ENCODE peak calls at places on chromosomes 3 and 15, in eight cellular contexts. D, Z, O, M, I, T, X and W are unnamed samples.

GRCh38 chr3:142863010-142863787 is 25.7 kb downstream of the PCOLCE2 start:
- DNase-seq in M (peak; percentile 53), Z (no peak), I (no peak), T (no peak), O (no peak), D (no peak), X (no peak), W (no peak)

GRCh38 chr3:67635257-67635656 is 19.2 kb downstream of the SUCLG2 start:
- DNase-seq in M (peak; percentile 87), O (peak; percentile 88), T (no peak), I (no peak), X (no peak), Z (no peak), D (peak; percentile 85), W (peak; percentile 93)

GRCh38 chr3:164375538-164375937 is 702.8 kb downstream of the SI start:
- DNase-seq in D (peak; percentile 7), X (no peak), O (no peak), Z (no peak), I (no peak), T (no peak), M (no peak), W (no peak)

GRCh38 chr3:42067324-42067723 is 23.8 kb upstream of the TRAK1 start:
- DNase-seq in T (no peak), D (no peak), O (peak; percentile 81), M (peak; percentile 82), Z (peak; percentile 39), X (no peak), I (no peak), W (no peak)

GRCh38 chr3:43968465-43968864 is 273.2 kb upstream of the TOPAZ1 start:
- DNase-seq in T (no peak), M (no peak), X (no peak), D (no peak), O (no peak), I (peak; percentile 39), Z (no peak), W (no peak)

GRCh38 chr3:32495085-32495484 is 7.6 kb downstream of the CMTM6 start:
- DNase-seq in D (no peak), T (no peak), O (no peak), I (no peak), Z (no peak), X (peak; percentile 30), M (no peak), W (no peak)

GRCh38 chr3:122754867-122755835 is 38.5 kb downstream of the HSPBAP1 start:
- DNase-seq in O (peak; percentile 44), M (peak; percentile 39), D (peak; percentile 5), I (peak; percentile 69), X (no peak), T (peak; percentile 52), Z (no peak), W (peak; percentile 50)

GRCh38 chr15:41904487-41905359 is 10.9 kb upstream of the SPTBN5 start:
- DNase-seq in O (peak; percentile 53), D (no peak), T (peak; percentile 83), X (peak; percentile 62), M (peak; percentile 55), Z (peak; percentile 73), I (peak; percentile 95), W (peak; percentile 39)

GRCh38 chr15:77027697-77028450 is 32.9 kb downstream of the PSTPIP1 start:
- DNase-seq in D (no peak), X (no peak), O (no peak), M (no peak), T (peak; percentile 40), Z (peak; percentile 17), I (peak; percentile 96), W (no peak)

GRCh38 chr3:117006123-117006522 is 296.5 kb downstream of the TUSC7 start:
- DNase-seq in M (no peak), O (no peak), D (no peak), X (no peak), I (no peak), Z (no peak), T (no peak), W (no peak)

GRCh38 chr3:64329037-64329436 is 103.8 kb upstream of the PRICKLE2 start:
- DNase-seq in X (no peak), Z (no peak), O (no peak), D (no peak), I (no peak), T (peak; percentile 38), M (no peak), W (peak; percentile 13)

GRCh38 chr3:12994607-12995388 is 78.4 kb downstream of the IQSEC1 start:
- DNase-seq in M (peak; percentile 68), Z (peak; percentile 96), D (no peak), T (peak; percentile 90), I (peak; percentile 98), O (peak; percentile 50), X (peak; percentile 59), W (peak; percentile 60)

GRCh38 chr3:50340404-50341329 is at the start of gene RASSF1:
- DNase-seq in D (no peak), Z (peak; percentile 80), O (peak; percentile 23), M (no peak), T (no peak), I (peak; percentile 91), X (no peak), W (peak; percentile 82)

GRCh38 chr3:18112976-18113766 is 312.0 kb downstream of the SATB1 start:
- DNase-seq in X (no peak), M (no peak), I (peak; percentile 22), T (no peak), O (no peak), Z (no peak), D (no peak), W (no peak)